ENCODE peak calls at places on chromosome 18, in four cellular contexts. L is sigmoid colon, B is stomach, D is GM12878. H is an unnamed sample.

GRCh38 chr18:13124411-13124810 is 94.1 kb upstream of the LDLRAD4 start:
- DNase-seq in L (no peak), B (no peak), D (no peak), H (no peak)

GRCh38 chr18:48033770-48034650 is 103.6 kb upstream of the SMAD2 start:
- DNase-seq in L (peak), B (peak), D (no peak), H (no peak)

GRCh38 chr18:47986724-47987455 is 56.4 kb upstream of the SMAD2 start:
- DNase-seq in L (no peak), B (no peak), D (no peak), H (no peak)

GRCh38 chr18:62771494-62771893 is 56.2 kb downstream of the PHLPP1 start:
- DNase-seq in L (no peak), B (no peak), D (no peak), H (no peak)

GRCh38 chr18:10006261-10006903 is 92.6 kb downstream of the VAPA start:
- DNase-seq in L (peak), B (no peak), D (no peak), H (no peak)

GRCh38 chr18:27242392-27243047 is 57.4 kb upstream of the CHST9 start:
- DNase-seq in L (no peak), B (no peak), D (no peak), H (no peak)

GRCh38 chr18:25456284-25456683 is 104.3 kb upstream of the ZNF521 start:
- DNase-seq in L (no peak), B (no peak), D (no peak), H (no peak)

GRCh38 chr18:76404345-76404831 is 90.7 kb downstream of the ZNF516 start:
- DNase-seq in L (no peak), B (no peak), D (no peak), H (no peak)

GRCh38 chr18:32980896-32981295 is 208.1 kb upstream of the KLHL14 start:
- DNase-seq in L (no peak), B (no peak), D (no peak), H (no peak)

GRCh38 chr18:56374005-56374655 is 264.3 kb downstream of the TXNL1 start:
- DNase-seq in L (no peak), B (no peak), D (no peak), H (no peak)

GRCh38 chr18:33751613-33752221 is 173.7 kb downstream of the ASXL3 start:
- DNase-seq in L (no peak), B (no peak), D (no peak), H (no peak)

GRCh38 chr18:79645291-79645983 is 34.2 kb upstream of the CTDP1 start:
- DNase-seq in L (peak), B (no peak), D (no peak), H (no peak)

GRCh38 chr18:45357681-45358470 is 257.4 kb upstream of the SLC14A2 start:
- DNase-seq in L (no peak), B (no peak), D (no peak), H (no peak)

GRCh38 chr18:48136051-48136543 is 205.6 kb upstream of the SMAD2 start:
- DNase-seq in L (no peak), B (peak), D (no peak), H (no peak)

GRCh38 chr18:80233899-80234298 is 13.4 kb downstream of the PARD6G start:
- DNase-seq in L (peak), B (no peak), D (no peak), H (no peak)

GRCh38 chr18:50076245-50076644 is 118.7 kb downstream of the MYO5B start:
- DNase-seq in L (no peak), B (no peak), D (no peak), H (no peak)

GRCh38 chr18:72726201-72726600 is 141.6 kb downstream of the NETO1 start:
- DNase-seq in L (no peak), B (no peak), D (no peak), H (no peak)

GRCh38 chr18:51437280-51438271 is 240.1 kb upstream of the MEX3C start:
- DNase-seq in L (no peak), B (no peak), D (no peak), H (no peak)

GRCh38 chr18:41537666-41538065 is 417.4 kb upstream of the PIK3C3 start:
- DNase-seq in L (no peak), B (no peak), D (no peak), H (no peak)

GRCh38 chr18:5890261-5890605 is 5.1 kb downstream of the TMEM200C start:
- DNase-seq in L (no peak), B (no peak), D (no peak), H (no peak)

GRCh38 chr18:32300914-32301313 is 111.1 kb downstream of the MEP1B start:
- DNase-seq in L (no peak), B (no peak), D (no peak), H (no peak)

GRCh38 chr18:33934258-33934657 is 290.5 kb downstream of the NOL4 start:
- DNase-seq in L (no peak), B (no peak), D (no peak), H (no peak)

GRCh38 chr18:12239426-12239825 is 14.7 kb upstream of the CIDEA start:
- DNase-seq in L (no peak), B (no peak), D (no peak), H (no peak)

GRCh38 chr18:54530285-54530684 is 60.8 kb upstream of the DYNAP start:
- DNase-seq in L (no peak), B (no peak), D (no peak), H (no peak)

GRCh38 chr18:8695932-8696510 is 9.3 kb upstream of the MTCL1 start:
- DNase-seq in L (no peak), B (no peak), D (no peak), H (no peak)

GRCh38 chr18:28824183-28824574 is 647.2 kb upstream of the CDH2 start:
- DNase-seq in L (no peak), B (no peak), D (no peak), H (no peak)

GRCh38 chr18:48514786-48515185 is 24.0 kb upstream of the CTIF start:
- DNase-seq in L (no peak), B (no peak), D (no peak), H (no peak)

GRCh38 chr18:9506046-9506792 is 30.9 kb downstream of the RALBP1 start:
- DNase-seq in L (no peak), B (peak), D (no peak), H (peak)

GRCh38 chr18:48126240-48126639 is 195.8 kb upstream of the SMAD2 start:
- DNase-seq in L (no peak), B (no peak), D (no peak), H (no peak)

GRCh38 chr18:11884396-11885030 is 23.6 kb downstream of the MPPE1 start:
- DNase-seq in L (no peak), B (no peak), D (no peak), H (no peak)

GRCh38 chr18:3159830-3160229 is 59.9 kb downstream of the MYOM1 start:
- DNase-seq in L (no peak), B (no peak), D (no peak), H (no peak)

GRCh38 chr18:3153107-3153704 is 66.6 kb downstream of the MYOM1 start:
- DNase-seq in L (no peak), B (no peak), D (peak), H (no peak)

GRCh38 chr18:3154214-3154613 is 65.6 kb downstream of the MYOM1 start:
- DNase-seq in L (no peak), B (no peak), D (no peak), H (no peak)

GRCh38 chr18:3156325-3156640 is 63.5 kb downstream of the MYOM1 start:
- DNase-seq in L (no peak), B (no peak), D (no peak), H (no peak)

GRCh38 chr18:3157086-3157485 is 62.7 kb downstream of the MYOM1 start:
- DNase-seq in L (no peak), B (no peak), D (no peak), H (no peak)
- H3K27ac ChIP-seq in L (no peak), B (no peak), D (no peak), H (no peak)

GRCh38 chr18:58117685-58118403 is 73.8 kb downstream of the NEDD4L start:
- DNase-seq in L (no peak), B (peak), D (no peak), H (peak)
- TF ChIP-seq POLR2AphosphoS5 in L (no peak), B (peak), D (no peak), H (peak)

DNA sequence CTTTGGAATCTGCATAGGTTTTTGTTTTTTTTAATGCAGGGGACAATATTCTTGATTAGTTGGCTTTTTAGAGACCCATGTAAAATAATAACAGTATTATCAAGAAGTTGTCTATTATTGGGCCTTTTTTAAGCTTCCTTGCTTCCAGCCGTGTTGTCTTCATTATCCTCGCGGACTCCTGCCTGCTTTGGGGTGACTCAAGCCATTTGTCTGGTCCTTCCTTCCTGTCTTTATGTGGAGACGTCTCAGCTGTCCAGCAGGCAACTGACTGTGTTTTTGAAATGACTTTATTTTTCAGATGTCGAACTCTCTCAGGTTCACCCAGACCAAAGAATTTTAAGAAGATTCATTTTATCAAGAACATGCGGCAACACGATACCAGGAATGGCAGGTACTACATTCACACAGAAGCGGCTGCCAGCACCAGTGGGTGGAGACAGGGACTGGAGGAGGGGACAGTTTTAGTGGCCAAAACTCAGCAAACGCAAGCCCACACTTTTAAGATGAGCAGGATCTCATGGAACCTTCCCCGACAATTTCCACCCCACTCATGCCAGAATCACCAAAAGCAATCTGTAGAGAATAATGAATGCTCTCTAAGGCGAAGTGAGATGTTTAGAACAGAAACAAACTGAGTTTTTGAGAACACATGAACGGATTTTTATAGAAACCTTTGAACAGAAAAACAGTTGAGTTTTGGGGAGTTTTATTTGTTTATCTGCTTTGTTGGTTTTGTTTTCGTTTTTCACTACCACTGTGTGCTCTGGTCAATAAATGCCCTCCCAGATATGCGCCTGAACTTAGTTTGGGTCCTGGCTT is 59.1 kb downstream of the CABLES1 start:
- DNase-seq in L (no peak), B (no peak), D (no peak), H (no peak)
- H3K27ac ChIP-seq in L (peak), B (peak), D (peak), H (no peak)

DNA sequence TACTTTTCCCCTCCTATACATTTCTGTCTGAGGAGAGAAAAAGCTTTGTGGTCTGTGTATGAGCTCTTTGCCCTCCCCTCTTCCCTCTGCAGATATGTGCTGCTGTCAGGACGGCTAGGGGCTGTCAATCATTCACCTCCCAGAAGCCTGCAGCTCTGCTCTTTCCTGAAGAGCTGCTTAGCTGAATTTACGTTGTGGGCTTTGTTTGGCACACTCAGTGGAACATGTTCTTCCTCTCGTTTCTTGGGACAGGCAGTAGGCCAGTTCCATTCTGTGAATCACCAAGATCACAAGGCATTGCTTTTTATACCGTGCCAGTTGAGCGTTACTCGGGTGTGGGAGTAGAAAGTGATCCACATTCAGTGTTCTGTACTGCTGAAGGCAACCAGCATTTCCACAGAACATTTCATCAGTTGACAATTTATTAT is 136.7 kb downstream of the LAMA3 start:
- DNase-seq in L (peak), B (no peak), D (no peak), H (peak)
- TF ChIP-seq POLR2AphosphoS5 in L (peak), B (peak), D (no peak), H (peak)

H was measured in prostate gland.